ENCODE peak calls at places on chromosomes 4 and X, in ten cellular contexts. One of them, this sample, is unnamed. For H3K4me1 and H3K9me3, the result is how much of the 10 kb centered on the place peaks cover.

GRCh38 chr4:113823291-113823659 is 61.7 kb upstream of the CAMK2D start:
- DNase-seq in IMR-90: peak
- DNase-seq in cardiac muscle cell: no peak
- DNase-seq in neuronal stem cell: no peak
- DNase-seq in aorta: no peak
- DNase-seq in fibroblast of lung: peak
- DNase-seq in GM23248: no peak
- DNase-seq in lower lobe of right lung: no peak
- DNase-seq in kidney: no peak
- DNase-seq in SJSA1: no peak
- DNase-seq in this sample: no peak

GRCh38 chr4:28391877-28392276 is 1531.2 kb downstream of the STIM2 start:
- DNase-seq in IMR-90: peak
- DNase-seq in cardiac muscle cell: no peak
- DNase-seq in neuronal stem cell: no peak
- DNase-seq in aorta: no peak
- DNase-seq in fibroblast of lung: peak
- DNase-seq in GM23248: peak
- DNase-seq in lower lobe of right lung: no peak
- DNase-seq in kidney: no peak
- DNase-seq in SJSA1: no peak
- DNase-seq in this sample: no peak

GRCh38 chr4:150328496-150328895 is 250.3 kb downstream of the DCLK2 start:
- DNase-seq in IMR-90: no peak
- DNase-seq in cardiac muscle cell: no peak
- DNase-seq in neuronal stem cell: no peak
- DNase-seq in aorta: no peak
- DNase-seq in fibroblast of lung: no peak
- DNase-seq in GM23248: no peak
- DNase-seq in lower lobe of right lung: no peak
- DNase-seq in kidney: no peak
- DNase-seq in SJSA1: no peak
- DNase-seq in this sample: no peak

GRCh38 chr4:158193171-158193749 is 17.0 kb upstream of the TMEM144 start:
- DNase-seq in IMR-90: peak
- DNase-seq in cardiac muscle cell: peak
- DNase-seq in neuronal stem cell: peak
- DNase-seq in aorta: no peak
- DNase-seq in fibroblast of lung: peak
- DNase-seq in GM23248: peak
- DNase-seq in lower lobe of right lung: no peak
- DNase-seq in kidney: no peak
- DNase-seq in SJSA1: peak
- DNase-seq in this sample: no peak

GRCh38 chr4:108982359-108982758 is 219.5 kb upstream of the ETNPPL start:
- DNase-seq in IMR-90: no peak
- DNase-seq in cardiac muscle cell: no peak
- DNase-seq in neuronal stem cell: no peak
- DNase-seq in aorta: no peak
- DNase-seq in fibroblast of lung: no peak
- DNase-seq in GM23248: no peak
- DNase-seq in lower lobe of right lung: no peak
- DNase-seq in kidney: no peak
- DNase-seq in SJSA1: no peak
- DNase-seq in this sample: no peak

GRCh38 chr4:337932-338758 is 531 bp downstream of the ZNF141 start:
- DNase-seq in IMR-90: peak
- DNase-seq in cardiac muscle cell: peak
- DNase-seq in neuronal stem cell: no peak
- DNase-seq in aorta: peak
- DNase-seq in fibroblast of lung: peak
- DNase-seq in GM23248: peak
- DNase-seq in lower lobe of right lung: peak
- DNase-seq in kidney: peak
- DNase-seq in SJSA1: no peak
- DNase-seq in this sample: no peak

GRCh38 chr4:180380733-180381132 is 1862.5 kb upstream of the TENM3 start:
- DNase-seq in IMR-90: peak
- DNase-seq in cardiac muscle cell: no peak
- DNase-seq in neuronal stem cell: no peak
- DNase-seq in aorta: no peak
- DNase-seq in fibroblast of lung: peak
- DNase-seq in GM23248: peak
- DNase-seq in lower lobe of right lung: no peak
- DNase-seq in kidney: no peak
- DNase-seq in SJSA1: no peak
- DNase-seq in this sample: no peak

GRCh38 chrX:140050906-140051305 is 85.6 kb upstream of the CXorf66 start:
- DNase-seq in IMR-90: peak
- DNase-seq in cardiac muscle cell: peak
- DNase-seq in neuronal stem cell: no peak
- DNase-seq in aorta: no peak
- DNase-seq in fibroblast of lung: peak
- DNase-seq in GM23248: peak
- DNase-seq in lower lobe of right lung: no peak
- DNase-seq in kidney: no peak
- DNase-seq in SJSA1: no peak
- DNase-seq in this sample: peak

GRCh38 chr4:169668069-169668721 is 47.8 kb downstream of the CLCN3 start:
- DNase-seq in IMR-90: no peak
- DNase-seq in cardiac muscle cell: no peak
- DNase-seq in neuronal stem cell: no peak
- DNase-seq in aorta: no peak
- DNase-seq in fibroblast of lung: no peak
- DNase-seq in GM23248: no peak
- DNase-seq in lower lobe of right lung: no peak
- DNase-seq in kidney: no peak
- DNase-seq in SJSA1: no peak
- DNase-seq in this sample: no peak

GRCh38 chr4:155974957-155975356 is 21.3 kb upstream of the CTSO start:
- DNase-seq in IMR-90: no peak
- DNase-seq in cardiac muscle cell: no peak
- DNase-seq in neuronal stem cell: no peak
- DNase-seq in aorta: no peak
- DNase-seq in fibroblast of lung: peak
- DNase-seq in GM23248: peak
- DNase-seq in lower lobe of right lung: no peak
- DNase-seq in kidney: no peak
- DNase-seq in SJSA1: peak
- DNase-seq in this sample: no peak

GRCh38 chr4:118888666-118889312 is at the start of gene SYNPO2:
- DNase-seq in IMR-90: peak
- DNase-seq in cardiac muscle cell: peak
- DNase-seq in neuronal stem cell: peak
- DNase-seq in aorta: peak
- DNase-seq in fibroblast of lung: peak
- DNase-seq in GM23248: peak
- DNase-seq in lower lobe of right lung: peak
- DNase-seq in kidney: peak
- DNase-seq in SJSA1: peak
- DNase-seq in this sample: peak

GRCh38 chrX:140709421-140709846 is at the start of gene LINC00632:
- DNase-seq in IMR-90: no peak
- DNase-seq in cardiac muscle cell: no peak
- DNase-seq in neuronal stem cell: no peak
- DNase-seq in aorta: no peak
- DNase-seq in fibroblast of lung: no peak
- DNase-seq in GM23248: no peak
- DNase-seq in lower lobe of right lung: no peak
- DNase-seq in kidney: no peak
- DNase-seq in SJSA1: no peak
- DNase-seq in this sample: peak

GRCh38 chrX:117711774-117712173 is 404.8 kb downstream of the KLHL13 start:
- DNase-seq in IMR-90: no peak
- DNase-seq in cardiac muscle cell: no peak
- DNase-seq in neuronal stem cell: no peak
- DNase-seq in aorta: no peak
- DNase-seq in fibroblast of lung: no peak
- DNase-seq in GM23248: no peak
- DNase-seq in lower lobe of right lung: no peak
- DNase-seq in kidney: no peak
- DNase-seq in SJSA1: no peak
- DNase-seq in this sample: no peak

GRCh38 chr4:146442801-146443200 is 78.9 kb downstream of the SLC10A7 start:
- DNase-seq in IMR-90: peak
- DNase-seq in cardiac muscle cell: peak
- DNase-seq in neuronal stem cell: no peak
- DNase-seq in aorta: no peak
- DNase-seq in fibroblast of lung: peak
- DNase-seq in GM23248: peak
- DNase-seq in lower lobe of right lung: no peak
- DNase-seq in kidney: no peak
- DNase-seq in SJSA1: peak
- DNase-seq in this sample: no peak

GRCh38 chrX:10045327-10046000 is 78.3 kb downstream of the CLDN34 start:
- DNase-seq in IMR-90: no peak
- DNase-seq in cardiac muscle cell: peak
- DNase-seq in neuronal stem cell: no peak
- DNase-seq in aorta: peak
- DNase-seq in fibroblast of lung: no peak
- DNase-seq in GM23248: no peak
- DNase-seq in lower lobe of right lung: no peak
- DNase-seq in kidney: no peak
- DNase-seq in SJSA1: no peak
- DNase-seq in this sample: no peak

GRCh38 chrX:148562846-148563245 is 62.4 kb downstream of the AFF2 start:
- DNase-seq in IMR-90: no peak
- DNase-seq in cardiac muscle cell: no peak
- DNase-seq in neuronal stem cell: no peak
- DNase-seq in aorta: no peak
- DNase-seq in fibroblast of lung: no peak
- DNase-seq in GM23248: no peak
- DNase-seq in lower lobe of right lung: no peak
- DNase-seq in kidney: no peak
- DNase-seq in SJSA1: no peak
- DNase-seq in this sample: no peak
- H3K4me1 ChIP-seq in IMR-90: under half
- H3K4me1 ChIP-seq in cardiac muscle cell: under half
- H3K4me1 ChIP-seq in neuronal stem cell: under half
- H3K4me1 ChIP-seq in aorta: under half
- H3K4me1 ChIP-seq in fibroblast of lung: under half
- H3K4me1 ChIP-seq in GM23248: under half
- H3K4me1 ChIP-seq in lower lobe of right lung: under half
- H3K4me1 ChIP-seq in kidney: under half
- H3K4me1 ChIP-seq in SJSA1: under half
- H3K4me1 ChIP-seq in this sample: under half

GRCh38 chr4:100224701-100225100 is 34.4 kb upstream of the DDIT4L start:
- DNase-seq in IMR-90: no peak
- DNase-seq in cardiac muscle cell: no peak
- DNase-seq in neuronal stem cell: no peak
- DNase-seq in aorta: no peak
- DNase-seq in fibroblast of lung: no peak
- DNase-seq in GM23248: no peak
- DNase-seq in lower lobe of right lung: no peak
- DNase-seq in kidney: no peak
- DNase-seq in SJSA1: no peak
- DNase-seq in this sample: no peak
- H3K9me3 ChIP-seq in IMR-90: under half
- H3K9me3 ChIP-seq in cardiac muscle cell: under half
- H3K9me3 ChIP-seq in neuronal stem cell: under half
- H3K9me3 ChIP-seq in aorta: under half
- H3K9me3 ChIP-seq in fibroblast of lung: under half
- H3K9me3 ChIP-seq in GM23248: under half
- H3K9me3 ChIP-seq in lower lobe of right lung: under half
- H3K9me3 ChIP-seq in kidney: under half
- H3K9me3 ChIP-seq in SJSA1: under half
- H3K9me3 ChIP-seq in this sample: under half

GRCh38 chr4:4395849-4396627 is 9.1 kb downstream of the NSG1 start:
- DNase-seq in IMR-90: peak
- DNase-seq in cardiac muscle cell: peak
- DNase-seq in neuronal stem cell: no peak
- DNase-seq in aorta: peak
- DNase-seq in fibroblast of lung: peak
- DNase-seq in GM23248: peak
- DNase-seq in lower lobe of right lung: peak
- DNase-seq in kidney: peak
- DNase-seq in SJSA1: no peak
- DNase-seq in this sample: peak
- H3K4me3 ChIP-seq in IMR-90: no peak
- H3K4me3 ChIP-seq in cardiac muscle cell: no peak
- H3K4me3 ChIP-seq in neuronal stem cell: no peak
- H3K4me3 ChIP-seq in aorta: no peak
- H3K4me3 ChIP-seq in fibroblast of lung: no peak
- H3K4me3 ChIP-seq in GM23248: no peak
- H3K4me3 ChIP-seq in lower lobe of right lung: no peak
- H3K4me3 ChIP-seq in kidney: no peak
- H3K4me3 ChIP-seq in SJSA1: no peak
- H3K4me3 ChIP-seq in this sample: no peak

GRCh38 chrX:97936296-97936695 is 1052.6 kb downstream of the RPA4 start:
- DNase-seq in IMR-90: no peak
- DNase-seq in cardiac muscle cell: no peak
- DNase-seq in neuronal stem cell: no peak
- DNase-seq in aorta: no peak
- DNase-seq in fibroblast of lung: no peak
- DNase-seq in GM23248: no peak
- DNase-seq in lower lobe of right lung: no peak
- DNase-seq in kidney: no peak
- DNase-seq in SJSA1: no peak
- DNase-seq in this sample: no peak

DNA sequence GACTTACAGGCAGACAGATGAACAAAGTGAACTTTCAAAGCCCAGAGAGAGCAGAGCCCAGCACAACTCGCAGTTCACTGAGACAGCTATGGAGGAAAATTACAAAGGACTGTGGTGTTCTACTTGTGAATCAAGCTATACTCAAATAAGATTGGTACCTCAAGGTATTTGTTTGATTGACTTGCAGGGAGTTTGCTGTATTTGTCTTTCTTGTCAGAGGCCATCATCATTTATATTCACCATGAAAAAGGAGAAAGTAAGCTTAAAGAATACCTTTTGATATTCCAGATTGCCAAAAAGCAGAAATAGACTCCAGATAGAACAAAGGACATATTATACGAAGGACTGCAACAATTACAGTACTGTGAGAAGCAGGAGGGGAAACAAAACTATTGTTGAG is 1047.9 kb downstream of the RPA4 start:
- DNase-seq in IMR-90: no peak
- DNase-seq in cardiac muscle cell: no peak
- DNase-seq in neuronal stem cell: no peak
- DNase-seq in aorta: no peak
- DNase-seq in fibroblast of lung: no peak
- DNase-seq in GM23248: no peak
- DNase-seq in lower lobe of right lung: no peak
- DNase-seq in kidney: no peak
- DNase-seq in SJSA1: no peak
- DNase-seq in this sample: no peak
- H3K4me1 ChIP-seq in IMR-90: under half
- H3K4me1 ChIP-seq in cardiac muscle cell: under half
- H3K4me1 ChIP-seq in neuronal stem cell: under half
- H3K4me1 ChIP-seq in aorta: under half
- H3K4me1 ChIP-seq in fibroblast of lung: under half
- H3K4me1 ChIP-seq in GM23248: under half
- H3K4me1 ChIP-seq in lower lobe of right lung: under half
- H3K4me1 ChIP-seq in kidney: under half
- H3K4me1 ChIP-seq in SJSA1: under half
- H3K4me1 ChIP-seq in this sample: under half

GRCh38 chr4:102514298-102514964 is 13.3 kb downstream of the NFKB1 start:
- DNase-seq in IMR-90: no peak
- DNase-seq in cardiac muscle cell: no peak
- DNase-seq in neuronal stem cell: no peak
- DNase-seq in aorta: no peak
- DNase-seq in fibroblast of lung: no peak
- DNase-seq in GM23248: no peak
- DNase-seq in lower lobe of right lung: no peak
- DNase-seq in kidney: no peak
- DNase-seq in SJSA1: no peak
- DNase-seq in this sample: no peak
- H3K9me3 ChIP-seq in IMR-90: under half
- H3K9me3 ChIP-seq in cardiac muscle cell: under half
- H3K9me3 ChIP-seq in neuronal stem cell: under half
- H3K9me3 ChIP-seq in aorta: under half
- H3K9me3 ChIP-seq in fibroblast of lung: under half
- H3K9me3 ChIP-seq in GM23248: under half
- H3K9me3 ChIP-seq in lower lobe of right lung: under half
- H3K9me3 ChIP-seq in kidney: under half
- H3K9me3 ChIP-seq in SJSA1: under half
- H3K9me3 ChIP-seq in this sample: under half